ENCODE peak calls at places on chromosomes 11 and 22, in seven cellular contexts. A, X, F, E, O, G and U are unnamed samples.

GRCh38 chr11:122170815-122171475 is 54.9 kb upstream of the BLID start:
- DNase-seq in A (no peak), X (peak; percentile 94), F (no peak), E (no peak), O (no peak), G (no peak), U (peak; percentile 88)

GRCh38 chr22:17960695-17961442 is 63.5 kb downstream of the MICAL3 start:
- DNase-seq in A (no peak), X (no peak), F (no peak), E (no peak), O (peak; percentile 50), G (no peak), U (no peak)

GRCh38 chr11:75498556-75499255 is 27.0 kb downstream of the GDPD5 start:
- DNase-seq in A (no peak), X (peak; percentile 30), F (no peak), E (no peak), O (peak; percentile 49), G (peak; percentile 84), U (no peak)

GRCh38 chr11:61516675-61517516 is 8.3 kb downstream of the LRRC10B start:
- DNase-seq in A (no peak), X (no peak), F (peak; percentile 74), E (peak; percentile 77), O (peak; percentile 52), G (peak; percentile 47), U (peak; percentile 50)

GRCh38 chr11:69252494-69252845 is 41.5 kb upstream of the MYEOV start:
- DNase-seq in A (no peak), X (no peak), F (no peak), E (no peak), O (no peak), G (no peak), U (no peak)

GRCh38 chr22:39396156-39396796 is 3.3 kb upstream of the TAB1 start:
- DNase-seq in A (no peak), X (peak; percentile 22), F (no peak), E (no peak), O (no peak), G (no peak), U (no peak)

GRCh38 chr11:60810583-60810982 is 25.4 kb downstream of the MS4A10 start:
- DNase-seq in A (no peak), X (no peak), F (no peak), E (no peak), O (no peak), G (no peak), U (no peak)

GRCh38 chr11:116730568-116730967 is 42.2 kb downstream of the BUD13 start:
- DNase-seq in A (no peak), X (no peak), F (no peak), E (no peak), O (no peak), G (no peak), U (no peak)

GRCh38 chr22:20015971-20016733 is 471 bp downstream of the ARVCF start:
- DNase-seq in A (no peak), X (no peak), F (no peak), E (peak; percentile 58), O (peak; percentile 36), G (peak; percentile 47), U (peak; percentile 37)

GRCh38 chr22:33605201-33605600 is 315.1 kb downstream of the LARGE1 start:
- DNase-seq in A (no peak), X (no peak), F (no peak), E (no peak), O (no peak), G (no peak), U (no peak)

GRCh38 chr11:77775941-77776340 is 44.6 kb downstream of the RSF1 start:
- DNase-seq in A (no peak), X (no peak), F (no peak), E (no peak), O (no peak), G (no peak), U (no peak)

GRCh38 chr11:20249313-20249873 is 89.1 kb upstream of the DBX1 start:
- DNase-seq in A (no peak), X (no peak), F (no peak), E (no peak), O (no peak), G (no peak), U (no peak)

GRCh38 chr11:66003291-66003690 is 988 bp downstream of the BANF1 start:
- DNase-seq in A (no peak), X (no peak), F (no peak), E (no peak), O (no peak), G (no peak), U (no peak)

GRCh38 chr11:107006076-107006833 is 12.0 kb downstream of the GUCY1A2 start:
- DNase-seq in A (no peak), X (no peak), F (no peak), E (no peak), O (no peak), G (no peak), U (no peak)
- H2BK120ac ChIP-seq in A (no peak overlapping the region), X (no peak overlapping the region), F (no peak overlapping the region), E (no peak overlapping the region), O (no peak overlapping the region), G (no peak overlapping the region), U (no peak overlapping the region)

DNA sequence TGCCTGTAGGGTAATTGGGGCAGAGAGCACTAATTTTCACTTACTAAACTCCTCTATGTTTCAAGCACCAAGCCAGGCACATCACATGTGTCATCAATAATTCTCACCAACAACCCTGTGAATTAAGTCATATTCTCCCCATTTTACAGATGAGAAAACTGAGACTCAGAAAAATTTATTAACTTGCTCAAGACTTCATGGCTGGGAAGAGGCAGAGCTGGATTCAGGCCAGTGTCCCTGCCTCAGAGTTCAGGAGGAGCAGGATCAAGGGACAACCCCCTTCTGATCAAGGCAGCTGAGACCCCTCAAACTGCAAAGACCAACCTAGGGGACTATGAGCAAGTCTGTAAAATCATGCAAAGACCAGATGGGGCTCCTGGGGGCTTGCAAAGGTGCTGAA is 2.1 kb downstream of the SMIM35 start:
- DNase-seq in A (no peak), X (no peak), F (no peak), E (no peak), O (no peak), G (no peak), U (no peak)
- H3K27ac ChIP-seq in A (no peak overlapping the region), X (no peak overlapping the region), F (no peak overlapping the region), E (no peak overlapping the region), O (no peak overlapping the region), G (no peak overlapping the region), U (no peak overlapping the region)

DNA sequence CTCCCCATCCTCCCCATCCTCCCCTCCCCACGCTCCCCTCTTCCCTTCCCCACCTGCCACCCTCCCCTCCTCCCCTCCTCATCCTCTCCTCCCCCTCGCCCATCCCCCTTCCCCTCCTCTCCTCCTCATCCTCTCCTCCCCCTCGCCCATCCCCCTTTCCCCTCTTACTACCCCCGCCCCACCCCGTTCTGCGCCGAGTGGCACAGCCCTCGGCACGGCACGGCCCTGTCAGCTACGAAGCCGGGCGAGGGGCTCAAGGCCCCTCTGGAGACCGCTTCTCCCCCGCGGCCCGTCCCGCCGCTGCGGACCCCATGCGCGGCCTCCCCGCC is 449.9 kb downstream of the OPCML start:
- DNase-seq in A (no peak), X (no peak), F (peak; percentile 26), E (peak; percentile 68), O (peak; percentile 54), G (no peak), U (no peak)
- H2BK120ac ChIP-seq in A (no peak overlapping the region), X (no peak overlapping the region), F (no peak overlapping the region), E (no peak overlapping the region), O (peak overlapping the region; percentile 98), G (no peak overlapping the region), U (no peak overlapping the region)

GRCh38 chr11:62588966-62589637 is 2.2 kb downstream of the TUT1 start:
- DNase-seq in A (no peak), X (no peak), F (no peak), E (no peak), O (peak; percentile 40), G (no peak), U (peak; percentile 57)
- H3K27ac ChIP-seq in A (no peak overlapping the region), X (no peak overlapping the region), F (no peak overlapping the region), E (no peak overlapping the region), O (no peak overlapping the region), G (no peak overlapping the region), U (no peak overlapping the region)

DNA sequence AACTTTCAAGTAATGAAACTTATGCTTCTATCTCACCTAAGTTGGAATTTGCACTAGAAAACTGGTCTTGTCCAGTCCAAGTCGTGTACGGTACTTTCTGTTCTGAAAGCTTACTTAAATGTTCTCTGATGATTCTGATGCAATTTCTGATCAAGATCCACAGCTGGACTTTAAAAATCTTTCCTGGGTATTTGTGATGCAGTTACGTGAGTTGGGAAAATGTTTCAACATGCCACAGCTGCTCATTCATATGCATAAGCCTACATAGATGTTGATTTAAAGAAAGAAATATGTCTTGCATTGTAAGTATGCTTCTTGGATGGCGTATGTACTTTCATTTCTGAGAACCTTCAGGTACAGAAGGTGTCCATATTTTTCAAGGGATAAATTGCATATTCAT is 493.7 kb upstream of the CCDC90B start:
- DNase-seq in A (no peak), X (no peak), F (no peak), E (no peak), O (no peak), G (peak; percentile 67), U (no peak)
- H2BK120ac ChIP-seq in A (no peak overlapping the region), X (no peak overlapping the region), F (no peak overlapping the region), E (no peak overlapping the region), O (no peak overlapping the region), G (no peak overlapping the region), U (no peak overlapping the region)

DNA sequence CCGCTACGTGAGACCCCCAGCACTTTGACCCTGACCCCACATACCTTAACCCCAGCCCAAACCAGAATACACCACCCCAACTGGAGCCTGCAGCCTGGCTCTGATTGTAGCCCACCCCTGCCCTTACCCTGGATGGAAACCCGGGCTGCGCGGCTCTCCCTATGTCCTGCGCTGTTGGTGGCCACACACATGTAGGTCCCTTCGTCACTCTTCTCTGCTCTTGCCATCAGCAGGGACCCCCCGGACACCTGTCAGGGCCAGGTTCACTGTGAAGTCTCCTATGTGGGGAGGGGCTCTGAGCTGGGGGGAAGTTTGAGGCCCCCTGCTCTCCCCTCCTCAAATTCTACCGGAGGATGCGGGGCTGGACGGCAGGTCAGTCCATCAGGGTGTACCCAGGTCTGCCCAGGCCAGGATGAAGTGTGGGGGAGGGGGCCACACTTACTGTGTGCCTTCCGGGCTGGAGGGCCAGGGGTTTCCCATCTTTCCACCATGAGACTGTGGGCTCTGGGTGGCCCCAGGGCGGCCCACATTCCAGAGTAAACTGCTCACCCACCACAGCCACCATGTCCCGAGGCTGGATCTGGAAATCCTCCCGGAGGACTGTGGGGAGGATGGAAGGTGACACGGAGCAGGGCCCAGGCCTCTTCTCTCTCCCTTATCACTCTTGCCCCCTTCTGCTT is 1.5 kb downstream of the ROBO4 start:
- DNase-seq in A (no peak), X (no peak), F (no peak), E (no peak), O (no peak), G (no peak), U (no peak)
- H3K27ac ChIP-seq in A (no peak overlapping the region), X (no peak overlapping the region), F (no peak overlapping the region), E (no peak overlapping the region), O (no peak overlapping the region), G (no peak overlapping the region), U (no peak overlapping the region)

GRCh38 chr22:25896592-25896991 is 154.6 kb downstream of the MYO18B start:
- DNase-seq in A (no peak), X (no peak), F (no peak), E (no peak), O (no peak), G (no peak), U (no peak)
- H2BK120ac ChIP-seq in A (no peak overlapping the region), X (no peak overlapping the region), F (no peak overlapping the region), E (no peak overlapping the region), O (no peak overlapping the region), G (no peak overlapping the region), U (no peak overlapping the region)